ENCODE peak calls at places on chromosome 21, in four cellular contexts. M is GM23338, J is PC-3, T is HCT116. F is an unnamed sample.
A peak's percentile ranks its signal among the peaks of the same experiment; 100 is the strongest.

GRCh38 chr21:15221799-15222386 is 157.1 kb upstream of the NRIP1 start:
- DNase-seq in T (peak; percentile 22), M (peak; percentile 82), J (peak; percentile 86), F (peak; percentile 79)

GRCh38 chr21:36707763-36708511 is 9.0 kb downstream of the SIM2 start:
- DNase-seq in T (no peak), M (peak; percentile 47), J (no peak), F (no peak)

GRCh38 chr21:38438476-38438893 is 59.8 kb downstream of the ERG start:
- DNase-seq in J (peak; percentile 16), M (no peak), T (no peak), F (peak; percentile 96)

GRCh38 chr21:41768371-41769042 is 1.7 kb upstream of the RIPK4 start:
- DNase-seq in T (peak; percentile 32), J (peak; percentile 97), M (peak; percentile 91), F (peak; percentile 43)

GRCh38 chr21:43609501-43610340 is 49.6 kb downstream of the HSF2BP start:
- DNase-seq in M (no peak), T (no peak), J (peak; percentile 81), F (peak; percentile 88)

GRCh38 chr21:38985423-38986378 is 180.0 kb downstream of the ETS2 start:
- DNase-seq in M (no peak), T (no peak), J (no peak), F (peak; percentile 98)

GRCh38 chr21:35738342-35738961 is 321.9 kb downstream of the SETD4 start:
- DNase-seq in M (no peak), J (peak; percentile 27), T (no peak), F (peak; percentile 86)

GRCh38 chr21:37793660-37794059 is 122.6 kb downstream of the KCNJ6 start:
- DNase-seq in T (no peak), M (no peak), J (no peak), F (peak; percentile 53)

GRCh38 chr21:42063206-42063577 is 7.9 kb upstream of the UMODL1 start:
- DNase-seq in T (no peak), J (no peak), M (no peak), F (no peak)

GRCh38 chr21:42404534-42404933 is 832 bp downstream of the UBASH3A start:
- DNase-seq in T (no peak), M (no peak), J (no peak), F (no peak)

GRCh38 chr21:35428489-35428888 is 379.4 kb upstream of the RUNX1 start:
- DNase-seq in J (no peak), M (peak; percentile 16), T (no peak), F (no peak)

GRCh38 chr21:35144978-35145377 is 95.9 kb upstream of the RUNX1 start:
- DNase-seq in M (no peak), T (no peak), J (no peak), F (no peak)

GRCh38 chr21:26557106-26557505 is 16.0 kb downstream of the CYYR1 start:
- DNase-seq in M (no peak), T (no peak), J (no peak), F (no peak)

GRCh38 chr21:41680444-41681335 is 86.2 kb downstream of the RIPK4 start:
- DNase-seq in J (peak; percentile 71), M (peak; percentile 34), T (no peak), F (no peak)

GRCh38 chr21:46183910-46184624 is at the start of gene SPATC1L:
- DNase-seq in M (peak; percentile 76), J (peak; percentile 63), T (no peak), F (peak; percentile 90)

GRCh38 chr21:15947707-15948106 is 217.9 kb downstream of the USP25 start:
- DNase-seq in T (no peak), J (no peak), M (no peak), F (no peak)

GRCh38 chr21:25464275-25464674 is 143.0 kb downstream of the MRPL39 start:
- DNase-seq in T (no peak), M (no peak), J (peak; percentile 19), F (no peak)

GRCh38 chr21:42781981-42782722 is 97.2 kb downstream of the WDR4 start:
- DNase-seq in M (peak; percentile 78), J (no peak), T (no peak), F (no peak)

GRCh38 chr21:43194303-43195130 is 25.7 kb downstream of the CRYAA start:
- DNase-seq in T (no peak), M (no peak), J (no peak), F (no peak)

GRCh38 chr21:36718951-36719501 is 20.1 kb downstream of the SIM2 start:
- DNase-seq in M (no peak), T (peak; percentile 52), J (peak; percentile 95), F (no peak)

GRCh38 chr21:36075171-36075570 is 5.3 kb downstream of the CBR1 start:
- DNase-seq in T (no peak), J (no peak), M (no peak), F (no peak)

GRCh38 chr21:42671778-42672593 is 18.6 kb downstream of the PDE9A start:
- DNase-seq in T (no peak), J (peak; percentile 87), M (no peak), F (no peak)

GRCh38 chr21:35275776-35276175 is 226.7 kb upstream of the RUNX1 start:
- DNase-seq in T (no peak), J (peak; percentile 91), M (no peak), F (no peak)

GRCh38 chr21:43645414-43645891 is 13.8 kb downstream of the HSF2BP start:
- DNase-seq in J (peak; percentile 88), T (no peak), M (peak; percentile 72), F (peak; percentile 80)

GRCh38 chr21:14560555-14560954 is 14.4 kb upstream of the SAMSN1 start:
- DNase-seq in T (no peak), M (no peak), J (no peak), F (no peak)

GRCh38 chr21:41653944-41654625 is 112.8 kb downstream of the RIPK4 start:
- DNase-seq in J (peak; percentile 45), T (no peak), M (no peak), F (peak; percentile 42)

GRCh38 chr21:35565204-35565611 is 495.1 kb downstream of the SETD4 start:
- DNase-seq in M (no peak), J (peak; percentile 93), T (no peak), F (peak; percentile 93)

GRCh38 chr21:42975886-42976608 is 1.7 kb downstream of the PKNOX1 start:
- DNase-seq in T (no peak), J (no peak), M (no peak), F (peak; percentile 32)

GRCh38 chr21:44910229-44911065 is 10.3 kb downstream of the ITGB2 start:
- DNase-seq in J (no peak), T (no peak), M (no peak), F (no peak)

GRCh38 chr21:15210235-15210678 is 145.5 kb upstream of the NRIP1 start:
- DNase-seq in T (no peak), M (no peak), J (peak; percentile 94), F (no peak)

GRCh38 chr21:36456714-36457399 is 23.1 kb downstream of the CLDN14 start:
- DNase-seq in J (no peak), M (no peak), T (no peak), F (peak; percentile 20)

GRCh38 chr21:25457411-25457810 is 149.9 kb downstream of the MRPL39 start:
- DNase-seq in J (peak; percentile 77), M (no peak), T (no peak), F (peak; percentile 81)

GRCh38 chr21:29145354-29145782 is 14.9 kb downstream of the MAP3K7CL start:
- DNase-seq in J (peak; percentile 97), T (no peak), M (no peak), F (peak; percentile 93)
- H3K4me3 ChIP-seq in J (peak overlapping the region; percentile 18), T (no peak overlapping the region), M (no peak overlapping the region), F (no peak overlapping the region)

DNA sequence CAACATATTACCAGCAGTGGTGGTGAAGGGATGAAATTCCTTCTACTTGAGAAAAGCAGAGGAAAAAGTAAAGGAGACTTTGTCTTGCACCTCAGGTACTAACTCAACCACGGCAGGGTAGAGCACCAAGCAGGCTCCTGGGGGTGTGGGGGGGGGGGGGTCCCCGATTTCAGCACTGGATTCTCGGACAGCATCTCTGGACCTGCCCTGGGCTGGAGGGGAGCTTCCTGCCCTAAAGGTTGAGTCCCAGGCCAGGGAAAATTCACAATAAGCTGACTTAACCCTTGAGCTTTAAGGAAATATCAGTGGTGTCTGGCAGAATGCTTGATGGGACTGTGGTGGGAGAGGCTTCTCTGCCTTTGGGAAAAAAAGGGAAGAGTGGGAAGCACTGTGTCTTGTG is 233.2 kb upstream of the CXADR start:
- DNase-seq in J (no peak), T (no peak), M (no peak), F (no peak)
- H3K4me2 ChIP-seq in J (no peak overlapping the region), T (no peak overlapping the region), M (no peak overlapping the region), F (no peak overlapping the region)

DNA sequence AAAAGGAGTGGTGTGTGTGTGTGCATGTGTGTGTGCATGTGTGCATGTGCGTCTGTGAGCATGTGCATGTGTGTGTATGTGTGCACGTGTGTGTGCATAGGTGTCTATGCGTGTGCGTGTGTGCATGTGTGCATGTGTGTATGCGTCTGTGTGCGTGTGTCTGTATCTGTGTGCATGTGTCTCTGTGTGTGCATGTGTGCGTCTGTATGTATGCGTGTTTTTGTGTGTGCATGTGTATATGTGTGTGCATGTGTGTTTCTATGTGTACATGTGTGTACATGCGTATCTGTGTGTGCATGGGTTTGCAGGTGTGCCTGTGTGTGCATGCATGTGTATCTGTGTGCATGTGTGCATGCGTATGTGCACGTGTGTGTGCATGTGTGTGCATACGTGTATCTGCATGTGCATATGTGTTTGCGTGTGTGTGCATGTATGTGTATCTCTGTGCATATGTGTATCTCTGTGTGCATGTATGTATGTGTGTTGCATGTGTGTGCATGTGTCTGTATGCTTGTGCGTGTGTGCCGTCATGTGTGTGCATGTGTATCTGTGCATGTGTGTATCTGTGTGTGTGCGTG is 77.9 kb downstream of the TCP10L start:
- DNase-seq in M (no peak), J (no peak), T (no peak), F (no peak)
- H3K4me3 ChIP-seq in M (no peak overlapping the region), J (no peak overlapping the region), T (no peak overlapping the region), F (no peak overlapping the region)

GRCh38 chr21:17828223-17828622 is 9.1 kb upstream of the C21orf91 start:
- DNase-seq in M (no peak), J (no peak), T (no peak), F (peak; percentile 52)
- H3K4me2 ChIP-seq in M (peak overlapping the region; percentile 31), J (no peak overlapping the region), T (no peak overlapping the region), F (peak overlapping the region; percentile 37)

GRCh38 chr21:30994917-30995316 is 43.4 kb downstream of the KRTAP19-8 start:
- DNase-seq in M (no peak), J (no peak), T (no peak), F (no peak)

DNA sequence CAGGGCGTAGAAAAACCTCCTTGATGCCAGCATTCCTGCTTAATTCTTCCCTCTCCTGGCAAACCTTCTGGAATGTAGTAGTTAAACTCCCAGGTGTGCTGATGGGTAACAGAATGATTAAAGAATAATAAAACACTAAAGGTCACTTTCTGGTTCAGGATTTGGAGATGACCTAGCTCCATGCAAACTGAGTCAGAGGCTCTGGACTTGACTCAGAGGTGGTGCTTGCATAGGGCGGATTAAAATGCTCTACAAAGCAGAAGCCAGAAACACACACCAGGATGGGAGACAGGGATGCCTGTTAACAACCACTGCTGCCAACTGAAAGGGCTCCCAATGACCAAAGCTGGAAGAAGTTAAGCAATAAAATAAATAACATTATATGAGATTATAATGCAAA is 41.5 kb downstream of the KRTAP19-8 start:
- DNase-seq in J (no peak), M (peak; percentile 11), T (no peak), F (no peak)
- H3K4me3 ChIP-seq in J (no peak overlapping the region), M (no peak overlapping the region), T (no peak overlapping the region), F (no peak overlapping the region)